ENCODE peak calls at places on chromosomes 6 and 20, in five cellular contexts. O is caudate nucleus, R is WTC11, L is left cardiac atrium, T is SK-MEL-5. W is an unnamed sample.

GRCh38 chr20:58084966-58085365 is 143.5 kb downstream of the ANKRD60 start:
- DNase-seq in T (peak), L (no peak), R (no peak), O (no peak), W (no peak)

GRCh38 chr6:137033828-137034227 is 10.9 kb downstream of the IL20RA start:
- DNase-seq in O (no peak), R (no peak), L (no peak), T (peak), W (no peak)

GRCh38 chr6:100001915-100002388 is 7.9 kb upstream of the MCHR2 start:
- DNase-seq in L (peak), R (peak), O (peak), T (peak), W (no peak)

GRCh38 chr6:85865665-85866372 is 223.1 kb upstream of the SYNCRIP start:
- DNase-seq in L (no peak), R (no peak), O (no peak), T (peak), W (no peak)

GRCh38 chr20:64265201-64265600 is 9.7 kb downstream of the PCMTD2 start:
- DNase-seq in L (no peak), T (no peak), O (no peak), R (no peak), W (no peak)

GRCh38 chr20:48310312-48310711 is 517.5 kb downstream of the PREX1 start:
- DNase-seq in T (no peak), R (no peak), O (no peak), L (no peak), W (no peak)

GRCh38 chr6:132937466-132937906 is 123.1 kb downstream of the RPS12 start:
- DNase-seq in O (peak), R (peak), L (peak), T (peak), W (no peak)

GRCh38 chr6:31083742-31084354 is 28.5 kb downstream of the C6orf15 start:
- DNase-seq in O (no peak), L (no peak), T (peak), R (peak), W (no peak)

GRCh38 chr6:40817369-40817768 is 221.7 kb downstream of the UNC5CL start:
- DNase-seq in T (no peak), O (no peak), L (no peak), R (no peak), W (no peak)

GRCh38 chr6:33778475-33779121 is 10.3 kb downstream of the LEMD2 start:
- DNase-seq in O (no peak), R (no peak), T (no peak), L (no peak), W (no peak)

GRCh38 chr6:4774715-4775590 is 1.3 kb upstream of the CDYL start:
- DNase-seq in T (no peak), O (no peak), L (peak), R (peak), W (no peak)